ENCODE peak calls at places on chromosomes 11 and 22, in five cellular contexts. One of them, this sample, is unnamed.
A peak's percentile ranks its signal among the peaks of the same experiment; 100 is the strongest.

GRCh38 chr11:110571286-110571685 is 141.0 kb downstream of the ARHGAP20 start:
- DNase-seq in pancreas: no peak
- DNase-seq in fibroblast of pulmonary artery: no peak
- DNase-seq in A549: no peak
- DNase-seq in PC-3: no peak
- DNase-seq in this sample: no peak

GRCh38 chr11:31442086-31442485 is 67.3 kb downstream of the IMMP1L start:
- DNase-seq in pancreas: no peak
- DNase-seq in fibroblast of pulmonary artery: no peak
- DNase-seq in A549: no peak
- DNase-seq in PC-3: peak; percentile 7
- DNase-seq in this sample: no peak

GRCh38 chr11:255816-256215 is 19.0 kb downstream of the PSMD13 start:
- DNase-seq in pancreas: no peak
- DNase-seq in fibroblast of pulmonary artery: no peak
- DNase-seq in A549: no peak
- DNase-seq in PC-3: no peak
- DNase-seq in this sample: no peak

GRCh38 chr11:74683279-74683871 is 47.9 kb downstream of the CHRDL2 start:
- DNase-seq in pancreas: no peak
- DNase-seq in fibroblast of pulmonary artery: no peak
- DNase-seq in A549: no peak
- DNase-seq in PC-3: no peak
- DNase-seq in this sample: no peak

GRCh38 chr11:76803811-76804600 is 20.9 kb downstream of the TSKU start:
- DNase-seq in pancreas: no peak
- DNase-seq in fibroblast of pulmonary artery: peak; percentile 22
- DNase-seq in A549: peak; percentile 5
- DNase-seq in PC-3: no peak
- DNase-seq in this sample: no peak

GRCh38 chr11:105780781-105781525 is 171.1 kb downstream of the GRIA4 start:
- DNase-seq in pancreas: no peak
- DNase-seq in fibroblast of pulmonary artery: no peak
- DNase-seq in A549: no peak
- DNase-seq in PC-3: no peak
- DNase-seq in this sample: no peak

GRCh38 chr22:44669725-44670027 is 32.3 kb upstream of the PRR5 start:
- DNase-seq in pancreas: no peak
- DNase-seq in fibroblast of pulmonary artery: peak; percentile 37
- DNase-seq in A549: peak; percentile 14
- DNase-seq in PC-3: no peak
- DNase-seq in this sample: no peak

GRCh38 chr11:111797145-111797581 is 31.0 kb upstream of the PPP2R1B start:
- DNase-seq in pancreas: no peak
- DNase-seq in fibroblast of pulmonary artery: peak; percentile 62
- DNase-seq in A549: no peak
- DNase-seq in PC-3: peak; percentile 88
- DNase-seq in this sample: peak; percentile 40

GRCh38 chr11:58289266-58289665 is 21.2 kb upstream of the OR10W1 start:
- DNase-seq in pancreas: no peak
- DNase-seq in fibroblast of pulmonary artery: no peak
- DNase-seq in A549: no peak
- DNase-seq in PC-3: no peak
- DNase-seq in this sample: no peak

GRCh38 chr11:16809901-16810668 is 71.6 kb downstream of the C11orf58 start:
- DNase-seq in pancreas: peak; percentile 36
- DNase-seq in fibroblast of pulmonary artery: peak; percentile 70
- DNase-seq in A549: no peak
- DNase-seq in PC-3: peak; percentile 82
- DNase-seq in this sample: peak; percentile 81

GRCh38 chr11:84673753-84674152 is 953.4 kb downstream of the DLG2 start:
- DNase-seq in pancreas: no peak
- DNase-seq in fibroblast of pulmonary artery: no peak
- DNase-seq in A549: no peak
- DNase-seq in PC-3: no peak
- DNase-seq in this sample: peak; percentile 33

GRCh38 chr11:91158901-91159537 is 936.2 kb upstream of the CHORDC1 start:
- DNase-seq in pancreas: no peak
- DNase-seq in fibroblast of pulmonary artery: peak; percentile 21
- DNase-seq in A549: no peak
- DNase-seq in PC-3: peak; percentile 88
- DNase-seq in this sample: peak; percentile 20

GRCh38 chr11:19311306-19312030 is 70.7 kb upstream of the E2F8 start:
- DNase-seq in pancreas: peak; percentile 64
- DNase-seq in fibroblast of pulmonary artery: peak; percentile 71
- DNase-seq in A549: peak; percentile 55
- DNase-seq in PC-3: peak; percentile 69
- DNase-seq in this sample: peak; percentile 47

GRCh38 chr22:19862616-19863246 is 8.1 kb upstream of the GNB1L start:
- DNase-seq in pancreas: no peak
- DNase-seq in fibroblast of pulmonary artery: no peak
- DNase-seq in A549: no peak
- DNase-seq in PC-3: no peak
- DNase-seq in this sample: no peak

GRCh38 chr11:122755409-122755808 is 82.9 kb upstream of the CRTAM start:
- DNase-seq in pancreas: no peak
- DNase-seq in fibroblast of pulmonary artery: peak; percentile 54
- DNase-seq in A549: no peak
- DNase-seq in PC-3: no peak
- DNase-seq in this sample: no peak

GRCh38 chr11:122757201-122757600 is 81.1 kb upstream of the CRTAM start:
- DNase-seq in pancreas: no peak
- DNase-seq in fibroblast of pulmonary artery: no peak
- DNase-seq in A549: no peak
- DNase-seq in PC-3: no peak
- DNase-seq in this sample: no peak

GRCh38 chr11:122754553-122755322 is 83.6 kb upstream of the CRTAM start:
- DNase-seq in pancreas: no peak
- DNase-seq in fibroblast of pulmonary artery: peak; percentile 35
- DNase-seq in A549: no peak
- DNase-seq in PC-3: peak; percentile 63
- DNase-seq in this sample: no peak

GRCh38 chr11:122755941-122756340 is 82.4 kb upstream of the CRTAM start:
- DNase-seq in pancreas: no peak
- DNase-seq in fibroblast of pulmonary artery: peak; percentile 46
- DNase-seq in A549: no peak
- DNase-seq in PC-3: no peak
- DNase-seq in this sample: no peak

DNA sequence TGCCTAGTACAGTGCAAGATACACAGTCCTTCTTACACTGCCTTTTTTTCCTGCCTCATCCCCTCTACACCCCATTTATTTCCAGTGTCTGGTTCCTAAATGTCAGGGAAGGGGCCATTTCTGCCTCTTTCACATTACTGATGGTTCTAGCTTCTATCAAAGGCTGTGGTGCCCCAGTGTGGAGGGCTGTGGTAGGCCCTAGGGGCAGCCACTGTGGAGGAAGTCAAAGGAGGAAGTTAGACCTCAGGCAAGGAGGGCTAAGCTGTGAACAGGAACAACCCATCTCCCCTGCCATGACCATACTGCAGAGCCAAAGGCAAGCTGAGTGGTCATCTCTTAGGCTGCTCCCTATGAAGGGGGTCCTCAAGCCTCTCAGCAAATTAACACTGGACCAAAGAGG is 81.9 kb upstream of the CRTAM start:
- DNase-seq in pancreas: no peak
- DNase-seq in fibroblast of pulmonary artery: no peak
- DNase-seq in A549: no peak
- DNase-seq in PC-3: no peak
- DNase-seq in this sample: no peak
- TF ChIP-seq CTCF in pancreas: no peak
- TF ChIP-seq CTCF in fibroblast of pulmonary artery: peak; percentile 14
- TF ChIP-seq CTCF in A549: no peak
- TF ChIP-seq CTCF in PC-3: peak; percentile 22
- TF ChIP-seq CTCF in this sample: no peak

GRCh38 chr11:125110506-125110905 is 920 bp downstream of the TMEM218 start:
- DNase-seq in pancreas: no peak
- DNase-seq in fibroblast of pulmonary artery: no peak
- DNase-seq in A549: no peak
- DNase-seq in PC-3: no peak
- DNase-seq in this sample: no peak

GRCh38 chr11:125112235-125112604 is 794 bp upstream of the TMEM218 start:
- DNase-seq in pancreas: no peak
- DNase-seq in fibroblast of pulmonary artery: no peak
- DNase-seq in A549: no peak
- DNase-seq in PC-3: no peak
- DNase-seq in this sample: no peak

GRCh38 chr11:125108469-125108868 is 3.0 kb downstream of the TMEM218 start:
- DNase-seq in pancreas: no peak
- DNase-seq in fibroblast of pulmonary artery: no peak
- DNase-seq in A549: no peak
- DNase-seq in PC-3: no peak
- DNase-seq in this sample: no peak

GRCh38 chr11:125111341-125112234 is at the start of gene TMEM218:
- DNase-seq in pancreas: peak; percentile 98
- DNase-seq in fibroblast of pulmonary artery: peak; percentile 100
- DNase-seq in A549: peak; percentile 93
- DNase-seq in PC-3: peak; percentile 100
- DNase-seq in this sample: peak; percentile 99

GRCh38 chr11:125110996-125111340 is 458 bp downstream of the TMEM218 start:
- DNase-seq in pancreas: no peak
- DNase-seq in fibroblast of pulmonary artery: no peak
- DNase-seq in A549: no peak
- DNase-seq in PC-3: no peak
- DNase-seq in this sample: no peak
- H3K4me3 ChIP-seq in pancreas: peak overlapping the region; percentile 61
- H3K4me3 ChIP-seq in fibroblast of pulmonary artery: peak overlapping the region; percentile 87
- H3K4me3 ChIP-seq in A549: peak overlapping the region; percentile 63
- H3K4me3 ChIP-seq in PC-3: peak overlapping the region; percentile 99
- H3K4me3 ChIP-seq in this sample: peak overlapping the region; percentile 65

DNA sequence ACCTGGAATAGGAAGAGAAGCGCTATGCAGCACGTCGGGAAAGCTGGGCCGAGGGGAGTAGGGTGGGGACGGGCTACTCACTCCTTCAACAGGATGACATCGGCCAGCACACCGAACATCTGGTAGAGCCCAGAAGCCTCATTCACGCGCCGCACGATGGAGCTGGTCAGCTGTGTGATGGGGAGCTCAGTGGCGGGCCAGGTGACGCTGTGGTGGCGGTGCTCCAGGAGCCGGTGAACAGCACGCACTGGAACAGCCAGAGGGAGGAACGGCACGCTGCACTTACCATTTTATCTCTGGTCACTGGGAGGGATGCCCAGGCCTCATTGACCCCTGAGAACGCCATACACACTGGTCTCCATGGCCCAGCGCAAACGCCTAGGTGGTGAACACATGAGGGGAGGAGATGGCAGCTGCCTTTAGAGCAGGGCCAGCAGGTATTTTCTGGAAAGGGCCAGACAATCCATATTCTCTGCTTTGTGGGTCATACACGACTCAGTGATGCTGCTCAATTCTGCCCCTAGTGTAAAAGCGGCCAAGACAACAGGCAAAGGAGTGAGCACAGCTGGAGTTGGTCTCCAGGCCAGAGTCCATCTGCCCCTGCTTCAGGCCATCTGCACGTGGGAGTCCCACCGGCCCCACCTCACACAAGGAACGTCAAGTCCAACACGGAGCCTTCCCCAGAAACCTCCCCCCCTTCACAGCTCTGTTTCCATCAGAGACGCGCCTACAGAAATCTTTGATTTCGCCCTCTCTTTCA is 8.8 kb downstream of the FOXRED2 start:
- DNase-seq in pancreas: no peak
- DNase-seq in fibroblast of pulmonary artery: no peak
- DNase-seq in A549: no peak
- DNase-seq in PC-3: no peak
- DNase-seq in this sample: no peak
- TF ChIP-seq CTCF in pancreas: no peak
- TF ChIP-seq CTCF in fibroblast of pulmonary artery: peak; percentile 13
- TF ChIP-seq CTCF in A549: no peak
- TF ChIP-seq CTCF in PC-3: no peak
- TF ChIP-seq CTCF in this sample: peak; percentile 4

DNA sequence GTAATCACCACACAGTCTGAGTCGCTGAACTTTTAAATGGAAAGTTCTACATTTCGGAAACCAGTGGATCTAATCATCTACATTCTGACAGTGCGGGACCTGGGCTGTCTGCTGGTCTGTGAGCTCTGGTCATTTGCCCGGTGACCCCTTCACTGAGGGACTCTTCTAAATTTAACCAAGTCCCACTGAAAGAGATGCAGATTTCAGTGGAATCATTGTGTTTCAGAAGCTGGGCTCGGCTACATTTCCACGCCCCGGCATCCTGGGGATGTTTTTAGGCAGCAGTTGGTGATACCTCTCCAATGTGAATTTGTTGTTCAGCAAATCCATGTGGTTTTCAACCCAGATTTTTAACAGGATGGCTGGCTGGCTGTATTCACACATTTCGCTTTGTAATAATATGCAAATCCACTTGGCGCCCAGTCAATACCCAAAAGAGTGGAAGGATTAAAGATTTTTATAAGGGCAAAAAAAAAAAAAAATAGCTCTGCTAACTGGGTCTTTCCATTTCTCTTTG is 145.5 kb upstream of the RASSF10 start:
- DNase-seq in pancreas: no peak
- DNase-seq in fibroblast of pulmonary artery: no peak
- DNase-seq in A549: no peak
- DNase-seq in PC-3: no peak
- DNase-seq in this sample: no peak
- H3K4me3 ChIP-seq in pancreas: no peak overlapping the region
- H3K4me3 ChIP-seq in fibroblast of pulmonary artery: no peak overlapping the region
- H3K4me3 ChIP-seq in A549: no peak overlapping the region
- H3K4me3 ChIP-seq in PC-3: no peak overlapping the region
- H3K4me3 ChIP-seq in this sample: no peak overlapping the region

DNA sequence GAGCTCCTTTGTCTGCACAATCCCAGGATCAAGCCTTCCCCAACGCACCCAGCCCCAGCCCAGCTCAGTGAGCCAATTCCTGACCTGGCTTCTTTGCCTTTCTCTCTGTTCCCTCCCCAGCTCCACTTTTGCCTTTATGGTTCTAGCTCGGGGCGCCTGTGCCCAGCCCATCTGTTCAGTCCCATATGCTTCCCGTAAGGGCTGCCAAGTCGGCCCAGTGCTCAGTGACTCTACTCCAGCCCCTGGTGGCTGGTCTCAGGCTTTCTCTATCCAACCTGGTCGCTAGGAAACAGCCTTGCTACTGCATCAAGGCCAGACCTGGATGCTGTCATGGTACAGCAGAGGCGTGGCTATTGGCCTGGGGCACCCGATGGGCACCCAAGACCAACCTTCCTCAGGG is 178.1 kb downstream of the DSCAML1 start:
- DNase-seq in pancreas: no peak
- DNase-seq in fibroblast of pulmonary artery: no peak
- DNase-seq in A549: no peak
- DNase-seq in PC-3: no peak
- DNase-seq in this sample: no peak
- TF ChIP-seq CTCF in pancreas: no peak
- TF ChIP-seq CTCF in fibroblast of pulmonary artery: no peak
- TF ChIP-seq CTCF in A549: no peak
- TF ChIP-seq CTCF in PC-3: no peak
- TF ChIP-seq CTCF in this sample: no peak

DNA sequence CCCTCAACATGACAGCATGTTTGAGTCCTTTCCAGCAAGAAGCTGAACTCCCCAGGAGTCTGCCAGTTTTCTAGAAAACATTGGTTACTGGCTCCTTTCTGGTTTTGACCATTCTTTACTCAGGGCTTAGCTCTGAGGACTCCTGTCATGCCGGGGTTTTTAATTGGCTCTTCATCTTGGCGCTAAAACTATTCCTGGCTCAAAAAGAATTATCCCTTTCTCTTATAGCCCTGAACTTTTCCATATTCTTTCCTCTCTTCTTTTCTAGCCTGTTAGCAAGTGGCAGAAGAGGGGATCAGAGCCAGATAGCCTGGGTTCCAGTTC is 59.7 kb downstream of the TRAF6 start:
- DNase-seq in pancreas: no peak
- DNase-seq in fibroblast of pulmonary artery: no peak
- DNase-seq in A549: no peak
- DNase-seq in PC-3: no peak
- DNase-seq in this sample: no peak
- H3K4me3 ChIP-seq in pancreas: no peak overlapping the region
- H3K4me3 ChIP-seq in fibroblast of pulmonary artery: no peak overlapping the region
- H3K4me3 ChIP-seq in A549: no peak overlapping the region
- H3K4me3 ChIP-seq in PC-3: no peak overlapping the region
- H3K4me3 ChIP-seq in this sample: no peak overlapping the region